ENCODE peak calls at places on chromosomes 11 and 22, in five cellular contexts. Y is activated effector memory CD4-positive, alpha-beta T cell treated with anti-CD3 and anti-CD28 coated beads, Interleukin-2, amount 50 U/mL, for 16 hours; D is EL; A is MM.1S; J is RCC 7860. P is an unnamed sample.

GRCh38 chr11:66494458-66494857 is 14.2 kb downstream of the DPP3 start:
- DNase-seq in J (no peak), D (no peak), A (no peak), Y (no peak), P (no peak)

GRCh38 chr11:105211806-105212531 is 72.4 kb upstream of the CARD18 start:
- DNase-seq in D (no peak), J (no peak), Y (no peak), A (no peak), P (no peak)

GRCh38 chr11:16604784-16605439 is 133.5 kb upstream of the C11orf58 start:
- DNase-seq in D (peak), Y (no peak), J (no peak), A (peak), P (no peak)

GRCh38 chr11:12276356-12276755 is 101.0 kb upstream of the PARVA start:
- DNase-seq in J (no peak), D (no peak), A (no peak), Y (peak), P (peak)

GRCh38 chr11:18277560-18278271 is 11.7 kb downstream of the SAA1 start:
- DNase-seq in J (no peak), A (no peak), D (no peak), Y (no peak), P (no peak)

GRCh38 chr11:70048279-70049024 is 29.7 kb upstream of the ANO1 start:
- DNase-seq in Y (no peak), D (no peak), J (no peak), A (no peak), P (no peak)

GRCh38 chr11:69509381-69509780 is 27.9 kb downstream of the LINC01488 start:
- DNase-seq in J (no peak), A (no peak), D (no peak), Y (no peak), P (peak)

GRCh38 chr11:131629925-131630324 is 259.5 kb downstream of the NTM start:
- DNase-seq in D (no peak), Y (no peak), J (no peak), A (no peak), P (no peak)

GRCh38 chr11:75603791-75604736 is 42.0 kb downstream of the SERPINH1 start:
- DNase-seq in Y (no peak), J (peak), A (no peak), D (peak), P (no peak)

GRCh38 chr11:47161134-47161854 is 15.4 kb downstream of the ARFGAP2 start:
- DNase-seq in D (peak), J (peak), Y (peak), A (peak), P (peak)

GRCh38 chr22:39522567-39523300 is 2.4 kb downstream of the ATF4 start:
- DNase-seq in J (peak), D (peak), A (no peak), Y (no peak), P (no peak)

GRCh38 chr11:126282742-126283591 is at the start of gene TIRAP:
- DNase-seq in D (peak), J (peak), A (peak), Y (peak), P (peak)

GRCh38 chr11:129815596-129816461 is at the start of gene TMEM45B:
- DNase-seq in Y (peak), D (no peak), A (no peak), J (no peak), P (peak)

GRCh38 chr11:33533668-33534067 is 167.0 kb downstream of the C11orf91 start:
- DNase-seq in A (no peak), J (no peak), Y (no peak), D (no peak), P (no peak)

GRCh38 chr11:36214976-36215687 is 74.1 kb downstream of the COMMD9 start:
- DNase-seq in J (no peak), A (no peak), D (no peak), Y (no peak), P (peak)

GRCh38 chr11:57647368-57647767 is 2.3 kb downstream of the YPEL4 start:
- DNase-seq in D (no peak), A (no peak), J (no peak), Y (no peak), P (no peak)

GRCh38 chr11:4027746-4028145 is 66.9 kb upstream of the RRM1 start:
- DNase-seq in Y (no peak), D (no peak), A (no peak), J (no peak), P (no peak)

GRCh38 chr22:46861968-46862367 is 99.5 kb downstream of the TBC1D22A start:
- DNase-seq in Y (no peak), A (no peak), D (no peak), J (no peak), P (no peak)

GRCh38 chr11:68542617-68543016 is 82.1 kb downstream of the PPP6R3 start:
- DNase-seq in J (peak), A (no peak), Y (no peak), D (peak), P (no peak)

GRCh38 chr11:69518081-69518950 is 36.9 kb downstream of the LINC01488 start:
- DNase-seq in A (no peak), Y (no peak), D (peak), J (no peak), P (peak)

GRCh38 chr22:33110562-33111163 is 52.5 kb upstream of the SYN3 start:
- DNase-seq in J (no peak), Y (no peak), D (no peak), A (no peak), P (no peak)

GRCh38 chr11:11931461-11932055 is 76.9 kb downstream of the DKK3 start:
- DNase-seq in J (peak), A (peak), D (peak), Y (no peak), P (no peak)

GRCh38 chr11:23732026-23732425 is 764.8 kb upstream of the LUZP2 start:
- DNase-seq in J (no peak), D (peak), Y (no peak), A (no peak), P (no peak)

GRCh38 chr11:9315078-9315688 is 790 bp upstream of the TMEM41B start:
- DNase-seq in Y (no peak), A (peak), D (no peak), J (peak), P (no peak)

GRCh38 chr11:8809605-8810272 is 101.2 kb upstream of the AKIP1 start:
- DNase-seq in J (no peak), Y (no peak), A (no peak), D (no peak), P (no peak)

GRCh38 chr11:97428247-97428646 is 1038.4 kb downstream of the JRKL start:
- DNase-seq in J (no peak), A (no peak), D (no peak), Y (no peak), P (no peak)

GRCh38 chr22:17724241-17724640 is 50.0 kb downstream of the BID start:
- DNase-seq in A (no peak), Y (no peak), D (no peak), J (no peak), P (no peak)

GRCh38 chr22:39520874-39521857 is 804 bp downstream of the ATF4 start:
- DNase-seq in D (peak), Y (peak), A (peak), J (peak), P (peak)

GRCh38 chr11:118911880-118912741 is 13.6 kb downstream of the BCL9L start:
- DNase-seq in Y (peak), A (no peak), J (peak), D (peak), P (peak)

P was measured in cardiac septum.